ENCODE peak calls at places on chromosomes 16 and 17, in four cellular contexts. R, U, T and C are unnamed samples.
A peak's percentile ranks its signal among the peaks of the same experiment; 100 is the strongest.

GRCh38 chr16:51629602-51630001 is 478.5 kb upstream of the SALL1 start:
- DNase-seq in R (no peak), U (no peak), T (no peak), C (no peak)

GRCh38 chr17:58005031-58005727 is 1.9 kb downstream of the SRSF1 start:
- DNase-seq in R (no peak), U (no peak), T (no peak), C (no peak)

GRCh38 chr16:23222929-23223328 is 40.4 kb downstream of the SCNN1G start:
- DNase-seq in R (no peak), U (no peak), T (no peak), C (no peak)

GRCh38 chr17:77425791-77426641 is 285.2 kb downstream of the SEC14L1 start:
- DNase-seq in R (no peak), U (peak; percentile 76), T (peak; percentile 47), C (no peak)

GRCh38 chr16:80591071-80591935 is 50.5 kb downstream of the DYNLRB2 start:
- DNase-seq in R (no peak), U (no peak), T (peak; percentile 19), C (no peak)

GRCh38 chr16:79638386-79639106 is 38.0 kb upstream of the MAF start:
- DNase-seq in R (no peak), U (no peak), T (no peak), C (no peak)

GRCh38 chr17:67452681-67453554 is 75.8 kb downstream of the PITPNC1 start:
- DNase-seq in R (no peak), U (no peak), T (no peak), C (no peak)

GRCh38 chr16:11676799-11677198 is 8.5 kb downstream of the SNN start:
- DNase-seq in R (no peak), U (no peak), T (no peak), C (no peak)

GRCh38 chr16:55271945-55272513 is 52.0 kb upstream of the IRX6 start:
- DNase-seq in R (no peak), U (no peak), T (no peak), C (no peak)

GRCh38 chr17:76252040-76252954 is 12.0 kb upstream of the RNF157 start:
- DNase-seq in R (no peak), U (peak; percentile 86), T (no peak), C (peak; percentile 91)

GRCh38 chr17:74641224-74641948 is 17.8 kb upstream of the CD300E start:
- DNase-seq in R (no peak), U (no peak), T (no peak), C (no peak)

GRCh38 chr16:14186007-14186953 is 115.2 kb downstream of the MRTFB start:
- DNase-seq in R (no peak), U (peak; percentile 72), T (no peak), C (peak; percentile 76)

GRCh38 chr17:62822080-62822904 is 14.2 kb upstream of the MARCHF10 start:
- DNase-seq in R (no peak), U (no peak), T (no peak), C (no peak)

GRCh38 chr17:81808778-81809555 is 5.0 kb downstream of the GCGR start:
- DNase-seq in R (no peak), U (no peak), T (no peak), C (peak; percentile 59)

GRCh38 chr16:77763994-77764393 is 24.4 kb upstream of the VAT1L start:
- DNase-seq in R (no peak), U (no peak), T (no peak), C (no peak)

GRCh38 chr16:15037745-15038144 is 18.1 kb downstream of the NTAN1 start:
- DNase-seq in R (no peak), U (no peak), T (no peak), C (no peak)

GRCh38 chr17:43467981-43468541 is 15.7 kb upstream of the DHX8 start:
- DNase-seq in R (peak; percentile 29), U (peak; percentile 85), T (no peak), C (no peak)

GRCh38 chr16:24463196-24463945 is 76.0 kb upstream of the RBBP6 start:
- DNase-seq in R (no peak), U (no peak), T (no peak), C (no peak)

GRCh38 chr16:49048557-49048956 is 233.1 kb downstream of the CBLN1 start:
- DNase-seq in R (no peak), U (no peak), T (no peak), C (no peak)

GRCh38 chr16:54991525-54991924 is 60.9 kb downstream of the IRX5 start:
- DNase-seq in R (no peak), U (no peak), T (no peak), C (no peak)

GRCh38 chr17:55383771-55384679 is 37.6 kb downstream of the MMD start:
- DNase-seq in R (no peak), U (no peak), T (no peak), C (no peak)

GRCh38 chr16:65954446-65954845 is 412.0 kb upstream of the CDH5 start:
- DNase-seq in R (no peak), U (no peak), T (no peak), C (no peak)

GRCh38 chr16:13935408-13935807 is 15.5 kb downstream of the ERCC4 start:
- DNase-seq in R (no peak), U (no peak), T (no peak), C (no peak)

GRCh38 chr17:45777388-45777787 is 6.7 kb upstream of the CRHR1 start:
- DNase-seq in R (no peak), U (no peak), T (no peak), C (no peak)

GRCh38 chr17:32241521-32242094 is 24.0 kb upstream of the RHBDL3 start:
- DNase-seq in R (no peak), U (no peak), T (no peak), C (no peak)

GRCh38 chr16:48300391-48300856 is 53.1 kb upstream of the ABCC11 start:
- DNase-seq in R (no peak), U (peak; percentile 67), T (no peak), C (no peak)

GRCh38 chr16:2692251-2692947 is 10.1 kb downstream of the KCTD5 start:
- DNase-seq in R (no peak), U (no peak), T (no peak), C (peak; percentile 62)

GRCh38 chr17:68847711-68848110 is 107.5 kb downstream of the ABCA8 start:
- DNase-seq in R (no peak), U (no peak), T (no peak), C (no peak)

GRCh38 chr16:49788505-49788904 is 67.4 kb downstream of the ZNF423 start:
- DNase-seq in R (no peak), U (no peak), T (no peak), C (no peak)

GRCh38 chr17:3647769-3648540 is 11.4 kb downstream of the CTNS start:
- DNase-seq in R (no peak), U (no peak), T (peak; percentile 30), C (no peak)

GRCh38 chr17:65785109-65785508 is 223.7 kb upstream of the AXIN2 start:
- DNase-seq in R (peak; percentile 71), U (peak; percentile 85), T (no peak), C (no peak)

GRCh38 chr17:56000411-56000810 is 152.9 kb upstream of the ANKFN1 start:
- DNase-seq in R (no peak), U (no peak), T (no peak), C (no peak)

GRCh38 chr17:82703935-82704865 is 5.7 kb upstream of the RAB40B start:
- DNase-seq in R (no peak), U (no peak), T (no peak), C (peak; percentile 54)

GRCh38 chr16:87625241-87625797 is 23.0 kb downstream of the JPH3 start:
- DNase-seq in R (no peak), U (no peak), T (no peak), C (no peak)

GRCh38 chr16:87288753-87289362 is 28.3 kb downstream of the C16orf95 start:
- DNase-seq in R (no peak), U (peak; percentile 60), T (no peak), C (no peak)

GRCh38 chr16:63618896-63619295 is 1503.0 kb downstream of the CDH11 start:
- DNase-seq in R (no peak), U (no peak), T (no peak), C (no peak)